ENCODE peak calls at places on chromosomes 16 and 17, in six cellular contexts. C is body of pancreas, A is ovary, S is right lobe of liver, M is A549, F is sigmoid colon. O is an unnamed sample.

GRCh38 chr17:76899414-76899813 is 31.2 kb downstream of the MGAT5B start:
- DNase-seq in C (no peak), A (no peak), S (no peak), M (no peak), F (no peak), O (no peak)

GRCh38 chr16:70694088-70694487 is 8.2 kb upstream of the MTSS2 start:
- DNase-seq in C (no peak), A (no peak), S (no peak), M (peak), F (no peak), O (no peak)

GRCh38 chr16:57741660-57742191 is 6.2 kb downstream of the KATNB1 start:
- DNase-seq in C (no peak), A (peak), S (peak), M (no peak), F (no peak), O (no peak)

GRCh38 chr17:39636927-39637736 is at the start of gene STARD3:
- DNase-seq in C (peak), A (peak), S (peak), M (peak), F (peak), O (peak)

GRCh38 chr17:9432121-9432866 is 143.3 kb downstream of the STX8 start:
- DNase-seq in C (no peak), A (no peak), S (no peak), M (no peak), F (no peak), O (no peak)

GRCh38 chr17:10025224-10025623 is 120.2 kb upstream of the RCVRN start:
- DNase-seq in C (no peak), A (no peak), S (no peak), M (no peak), F (no peak), O (no peak)

GRCh38 chr16:67021321-67021720 is 7.6 kb upstream of the CBFB start:
- DNase-seq in C (no peak), A (peak), S (no peak), M (no peak), F (peak), O (no peak)

GRCh38 chr16:81070979-81071378 is 6.1 kb downstream of the C16orf46 start:
- DNase-seq in C (no peak), A (no peak), S (no peak), M (no peak), F (no peak), O (no peak)

GRCh38 chr17:60392845-60393702 is 1.1 kb upstream of the USP32 start:
- DNase-seq in C (peak), A (peak), S (no peak), M (peak), F (peak), O (no peak)

GRCh38 chr16:50645858-50646257 is 35.3 kb downstream of the SNX20 start:
- DNase-seq in C (no peak), A (no peak), S (no peak), M (no peak), F (no peak), O (no peak)

GRCh38 chr16:11010576-11011221 is 66.3 kb downstream of the CLEC16A start:
- DNase-seq in C (peak), A (no peak), S (no peak), M (no peak), F (peak), O (no peak)

GRCh38 chr17:48642843-48643696 is 16.9 kb upstream of the HOXB9 start:
- DNase-seq in C (no peak), A (no peak), S (no peak), M (no peak), F (peak), O (no peak)

GRCh38 chr17:30345089-30345433 is 11.2 kb upstream of the TMIGD1 start:
- DNase-seq in C (no peak), A (no peak), S (no peak), M (no peak), F (no peak), O (no peak)

GRCh38 chr17:30345527-30346075 is 11.7 kb upstream of the TMIGD1 start:
- DNase-seq in C (peak), A (no peak), S (no peak), M (no peak), F (no peak), O (no peak)

GRCh38 chr17:30346211-30346831 is 12.5 kb upstream of the TMIGD1 start:
- DNase-seq in C (no peak), A (no peak), S (no peak), M (no peak), F (no peak), O (no peak)

GRCh38 chr17:30343741-30344140 is 9.9 kb upstream of the TMIGD1 start:
- DNase-seq in C (no peak), A (no peak), S (no peak), M (no peak), F (no peak), O (no peak)

GRCh38 chr17:30344283-30345088 is 10.6 kb upstream of the TMIGD1 start:
- DNase-seq in C (peak), A (peak), S (peak), M (peak), F (no peak), O (no peak)
- TF ChIP-seq POLR2A in C (no peak), A (no peak), S (peak), M (no peak), F (no peak), O (no peak)

GRCh38 chr17:80422981-80423380 is 8.0 kb downstream of the ENDOV start:
- DNase-seq in C (no peak), A (no peak), S (no peak), M (no peak), F (no peak), O (peak)
- TF ChIP-seq POLR2A in C (no peak), A (no peak), S (no peak), M (no peak), F (no peak), O (no peak)

DNA sequence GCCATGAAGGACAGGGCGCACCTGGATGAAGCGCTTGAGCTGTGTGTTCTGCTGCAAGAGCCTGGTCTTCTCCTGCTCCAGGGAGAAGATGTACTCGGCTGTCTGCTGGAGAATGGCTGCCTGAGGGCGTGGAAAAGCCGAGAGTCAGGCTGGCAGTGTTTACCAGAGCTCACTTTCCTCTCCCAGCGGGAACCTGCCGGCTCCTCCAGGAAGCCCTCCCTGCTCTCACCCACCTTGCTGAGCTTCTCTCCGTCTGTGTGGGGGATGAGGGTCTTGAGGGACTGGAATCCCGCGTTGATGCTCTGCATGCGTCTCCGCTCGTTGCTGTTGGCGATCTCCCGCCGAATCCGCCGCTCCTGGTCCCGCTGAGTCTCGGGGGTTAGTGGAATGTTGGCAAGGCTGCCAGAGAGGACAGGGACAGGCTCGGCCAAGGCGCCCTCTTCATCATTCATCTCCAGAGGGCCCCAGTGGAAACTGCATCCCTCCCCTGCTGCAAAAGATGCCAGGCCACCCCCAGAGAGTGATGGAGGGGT is 10.5 kb downstream of the TFAP4 start:
- DNase-seq in C (no peak), A (peak), S (no peak), M (no peak), F (no peak), O (no peak)
- TF ChIP-seq POLR2A in C (no peak), A (no peak), S (no peak), M (no peak), F (no peak), O (no peak)

GRCh38 chr17:27066315-27066714 is 227.6 kb upstream of the WSB1 start:
- DNase-seq in C (no peak), A (no peak), S (no peak), M (no peak), F (no peak), O (no peak)
- TF ChIP-seq POLR2A in C (no peak), A (no peak), S (no peak), M (no peak), F (no peak), O (no peak)

GRCh38 chr17:16987001-16987829 is 15.3 kb upstream of the TNFRSF13B start:
- DNase-seq in C (no peak), A (no peak), S (no peak), M (no peak), F (peak), O (no peak)

GRCh38 chr17:16989230-16989952 is 17.5 kb upstream of the TNFRSF13B start:
- DNase-seq in C (no peak), A (no peak), S (no peak), M (no peak), F (peak), O (no peak)

GRCh38 chr17:16986391-16986790 is 14.5 kb upstream of the TNFRSF13B start:
- DNase-seq in C (no peak), A (no peak), S (no peak), M (no peak), F (no peak), O (no peak)

GRCh38 chr17:16988749-16989229 is 16.9 kb upstream of the TNFRSF13B start:
- DNase-seq in C (peak), A (no peak), S (no peak), M (no peak), F (peak), O (no peak)

DNA sequence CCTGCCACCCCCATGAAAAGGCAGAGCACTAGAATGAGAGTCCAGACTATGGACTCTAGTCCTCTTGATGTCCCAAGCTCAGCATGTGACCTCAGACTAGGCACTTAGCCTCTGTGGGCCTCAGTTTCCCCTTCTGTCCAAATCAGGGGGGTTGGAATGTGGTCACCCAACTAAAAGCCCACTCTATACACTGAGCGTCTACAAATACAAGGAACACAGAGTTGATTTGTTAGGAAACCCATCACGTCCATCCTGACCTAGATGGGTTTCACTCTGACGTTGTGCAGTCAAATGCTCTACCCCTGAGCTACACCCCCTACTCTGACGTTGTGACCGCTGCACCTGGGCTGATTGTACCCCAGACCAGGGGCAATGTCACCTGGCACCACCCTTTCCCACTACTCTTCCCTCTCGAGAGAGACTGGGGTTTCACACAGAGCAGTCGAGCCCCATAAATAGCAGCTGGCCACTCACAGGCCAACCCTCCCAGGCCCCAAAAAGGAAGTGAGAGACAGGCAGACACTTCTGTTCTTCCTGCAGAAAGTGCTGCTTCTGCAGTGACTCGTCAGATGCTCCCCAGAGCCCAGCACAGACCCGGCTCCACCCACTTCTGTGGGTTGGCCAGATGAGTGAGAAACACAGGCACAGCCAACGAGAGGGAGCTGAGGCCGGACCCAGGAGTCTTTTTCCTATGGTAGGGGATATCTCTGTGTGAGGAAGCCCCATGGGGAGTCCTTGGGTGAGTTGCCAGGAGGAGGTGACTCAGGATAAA is 16.1 kb upstream of the TNFRSF13B start:
- DNase-seq in C (peak), A (no peak), S (peak), M (peak), F (peak), O (peak)
- TF ChIP-seq POLR2A in C (no peak), A (no peak), S (no peak), M (no peak), F (no peak), O (peak)

DNA sequence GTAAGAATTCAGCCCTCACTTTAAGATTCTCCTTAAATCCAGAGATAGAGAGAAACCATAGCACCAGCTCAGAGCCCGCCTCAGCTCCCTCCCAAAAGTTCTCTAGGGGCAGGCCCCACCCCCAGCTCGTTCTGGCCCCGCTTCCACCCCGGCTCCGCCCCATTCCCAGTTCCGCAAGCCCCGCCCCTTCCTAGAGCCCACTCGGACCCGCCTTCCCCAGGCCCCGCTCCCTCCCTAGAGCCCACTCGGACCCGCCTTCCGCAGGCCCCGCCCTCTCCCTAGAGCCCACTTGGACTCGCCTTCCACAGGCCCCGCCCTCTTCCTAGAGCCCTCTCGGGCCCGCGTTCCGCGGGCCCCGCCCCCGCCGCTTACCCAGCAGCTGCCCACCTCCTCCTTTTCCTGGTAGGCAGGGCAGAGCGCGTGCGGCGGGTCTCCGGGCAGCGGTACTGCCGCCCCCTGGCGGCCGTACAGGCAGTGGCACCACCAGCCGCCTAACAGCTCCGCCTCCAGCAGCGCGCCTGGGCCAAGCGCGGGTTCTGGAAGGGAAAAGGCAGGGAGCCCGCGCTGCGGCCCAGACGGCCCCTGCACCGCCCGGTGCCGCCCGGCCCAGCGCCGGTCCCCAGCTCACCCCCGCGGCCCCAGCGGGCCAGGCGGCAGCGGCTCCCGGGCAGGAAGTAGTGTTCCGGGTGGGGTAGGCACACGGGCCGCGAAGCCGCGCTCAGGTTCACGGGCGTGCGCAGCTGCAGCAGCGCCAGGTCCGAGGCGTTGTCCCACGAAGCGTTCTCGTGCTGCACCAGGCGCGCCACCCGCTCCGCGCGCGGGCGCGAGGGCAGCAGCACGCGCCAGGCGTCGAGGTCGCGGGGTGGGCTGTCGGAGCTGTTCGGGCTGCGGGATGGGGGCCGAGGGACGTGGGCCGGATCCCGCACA is 6.8 kb upstream of the PRSS8 start:
- DNase-seq in C (peak), A (peak), S (peak), M (peak), F (peak), O (peak)
- TF ChIP-seq POLR2A in C (no peak), A (peak), S (peak), M (peak), F (no peak), O (no peak)